ENCODE peak calls at places on chromosomes 6 and 20, in ten cellular contexts. One of them, this sample, is unnamed.

GRCh38 chr6:165308926-165309731 is at the start of gene C6orf118:
- DNase-seq in GM23338: peak; percentile 93
- DNase-seq in ACHN: peak; percentile 78
- DNase-seq in GM23248: peak; percentile 68
- DNase-seq in HCEC 1CT: no peak
- DNase-seq in AG04450: no peak
- DNase-seq in COR-L47: peak; percentile 12
- DNase-seq in upper lobe of right lung: no peak
- DNase-seq in non-pigmented ciliary epithelial cell: peak; percentile 45
- DNase-seq in ovary: peak; percentile 76
- DNase-seq in this sample: peak; percentile 61

GRCh38 chr6:15366879-15367278 is 121.0 kb downstream of the JARID2 start:
- DNase-seq in AG04450: no peak
- DNase-seq in HCEC 1CT: no peak
- DNase-seq in ACHN: no peak
- DNase-seq in upper lobe of right lung: no peak
- DNase-seq in ovary: no peak
- DNase-seq in non-pigmented ciliary epithelial cell: no peak
- DNase-seq in GM23248: no peak
- DNase-seq in GM23338: no peak
- DNase-seq in COR-L47: no peak
- DNase-seq in this sample: no peak

GRCh38 chr6:81263531-81264168 is 488.8 kb downstream of the TENT5A start:
- DNase-seq in non-pigmented ciliary epithelial cell: no peak
- DNase-seq in GM23338: no peak
- DNase-seq in HCEC 1CT: no peak
- DNase-seq in GM23248: no peak
- DNase-seq in ovary: no peak
- DNase-seq in AG04450: no peak
- DNase-seq in ACHN: no peak
- DNase-seq in COR-L47: no peak
- DNase-seq in upper lobe of right lung: no peak
- DNase-seq in this sample: no peak

GRCh38 chr6:2124260-2124709 is 121.1 kb downstream of the GMDS start:
- DNase-seq in AG04450: no peak
- DNase-seq in HCEC 1CT: no peak
- DNase-seq in ovary: no peak
- DNase-seq in ACHN: no peak
- DNase-seq in COR-L47: no peak
- DNase-seq in upper lobe of right lung: no peak
- DNase-seq in GM23338: no peak
- DNase-seq in non-pigmented ciliary epithelial cell: no peak
- DNase-seq in GM23248: no peak
- DNase-seq in this sample: peak; percentile 98

GRCh38 chr6:164085552-164086325 is 671.2 kb downstream of the QKI start:
- DNase-seq in upper lobe of right lung: no peak
- DNase-seq in GM23338: peak; percentile 7
- DNase-seq in COR-L47: no peak
- DNase-seq in ovary: no peak
- DNase-seq in non-pigmented ciliary epithelial cell: no peak
- DNase-seq in ACHN: no peak
- DNase-seq in GM23248: peak; percentile 2
- DNase-seq in HCEC 1CT: no peak
- DNase-seq in AG04450: no peak
- DNase-seq in this sample: peak; percentile 83

GRCh38 chr6:163929538-163929937 is 515.0 kb downstream of the QKI start:
- DNase-seq in ACHN: no peak
- DNase-seq in non-pigmented ciliary epithelial cell: no peak
- DNase-seq in ovary: no peak
- DNase-seq in HCEC 1CT: no peak
- DNase-seq in AG04450: no peak
- DNase-seq in COR-L47: no peak
- DNase-seq in GM23338: no peak
- DNase-seq in upper lobe of right lung: no peak
- DNase-seq in GM23248: no peak
- DNase-seq in this sample: no peak

GRCh38 chr20:52943185-52943841 is 28.8 kb upstream of the TSHZ2 start:
- DNase-seq in non-pigmented ciliary epithelial cell: peak; percentile 8
- DNase-seq in AG04450: no peak
- DNase-seq in ACHN: peak; percentile 2
- DNase-seq in HCEC 1CT: no peak
- DNase-seq in GM23338: no peak
- DNase-seq in ovary: no peak
- DNase-seq in GM23248: peak; percentile 82
- DNase-seq in COR-L47: no peak
- DNase-seq in upper lobe of right lung: no peak
- DNase-seq in this sample: peak; percentile 16

GRCh38 chr6:131212024-131212423 is 76.8 kb downstream of the AKAP7 start:
- DNase-seq in HCEC 1CT: peak; percentile 39
- DNase-seq in AG04450: no peak
- DNase-seq in COR-L47: no peak
- DNase-seq in GM23338: no peak
- DNase-seq in ACHN: no peak
- DNase-seq in GM23248: no peak
- DNase-seq in ovary: no peak
- DNase-seq in upper lobe of right lung: no peak
- DNase-seq in non-pigmented ciliary epithelial cell: no peak
- DNase-seq in this sample: no peak

GRCh38 chr20:62797671-62798532 is 1.6 kb downstream of the MRGBP start:
- DNase-seq in AG04450: no peak
- DNase-seq in HCEC 1CT: no peak
- DNase-seq in GM23338: no peak
- DNase-seq in COR-L47: no peak
- DNase-seq in ovary: peak; percentile 48
- DNase-seq in non-pigmented ciliary epithelial cell: no peak
- DNase-seq in ACHN: no peak
- DNase-seq in upper lobe of right lung: no peak
- DNase-seq in GM23248: no peak
- DNase-seq in this sample: no peak

GRCh38 chr20:45097485-45098095 is 3.3 kb downstream of the KCNS1 start:
- DNase-seq in AG04450: no peak
- DNase-seq in GM23338: peak; percentile 72
- DNase-seq in upper lobe of right lung: peak; percentile 78
- DNase-seq in ACHN: no peak
- DNase-seq in ovary: no peak
- DNase-seq in GM23248: peak; percentile 61
- DNase-seq in HCEC 1CT: no peak
- DNase-seq in COR-L47: no peak
- DNase-seq in non-pigmented ciliary epithelial cell: no peak
- DNase-seq in this sample: peak; percentile 50

GRCh38 chr20:57849868-57850215 is 140.0 kb upstream of the PMEPA1 start:
- DNase-seq in HCEC 1CT: no peak
- DNase-seq in non-pigmented ciliary epithelial cell: no peak
- DNase-seq in COR-L47: no peak
- DNase-seq in ovary: no peak
- DNase-seq in ACHN: no peak
- DNase-seq in GM23338: no peak
- DNase-seq in upper lobe of right lung: no peak
- DNase-seq in GM23248: no peak
- DNase-seq in AG04450: no peak
- DNase-seq in this sample: no peak

GRCh38 chr6:68778356-68779020 is 143.4 kb downstream of the ADGRB3 start:
- DNase-seq in ACHN: peak; percentile 53
- DNase-seq in COR-L47: peak; percentile 55
- DNase-seq in GM23248: peak; percentile 43
- DNase-seq in GM23338: peak; percentile 82
- DNase-seq in ovary: no peak
- DNase-seq in non-pigmented ciliary epithelial cell: peak; percentile 28
- DNase-seq in HCEC 1CT: peak; percentile 4
- DNase-seq in AG04450: no peak
- DNase-seq in upper lobe of right lung: no peak
- DNase-seq in this sample: peak; percentile 51

GRCh38 chr20:20546402-20546801 is 166.0 kb downstream of the RALGAPA2 start:
- DNase-seq in AG04450: no peak
- DNase-seq in GM23248: no peak
- DNase-seq in HCEC 1CT: no peak
- DNase-seq in non-pigmented ciliary epithelial cell: no peak
- DNase-seq in COR-L47: no peak
- DNase-seq in ovary: no peak
- DNase-seq in GM23338: no peak
- DNase-seq in upper lobe of right lung: no peak
- DNase-seq in ACHN: no peak
- DNase-seq in this sample: no peak

GRCh38 chr6:43096451-43097097 is 20.5 kb downstream of the PTK7 start:
- DNase-seq in GM23338: peak; percentile 53
- DNase-seq in ovary: no peak
- DNase-seq in GM23248: peak; percentile 83
- DNase-seq in non-pigmented ciliary epithelial cell: no peak
- DNase-seq in COR-L47: no peak
- DNase-seq in upper lobe of right lung: peak; percentile 79
- DNase-seq in ACHN: peak; percentile 41
- DNase-seq in AG04450: no peak
- DNase-seq in HCEC 1CT: peak; percentile 73
- DNase-seq in this sample: peak; percentile 92

GRCh38 chr6:30761791-30762429 is 17.6 kb upstream of the IER3 start:
- DNase-seq in upper lobe of right lung: no peak
- DNase-seq in HCEC 1CT: no peak
- DNase-seq in COR-L47: no peak
- DNase-seq in AG04450: no peak
- DNase-seq in GM23338: no peak
- DNase-seq in non-pigmented ciliary epithelial cell: no peak
- DNase-seq in GM23248: no peak
- DNase-seq in ACHN: no peak
- DNase-seq in ovary: no peak
- DNase-seq in this sample: no peak

GRCh38 chr6:100775667-100776066 is 105.5 kb downstream of the ASCC3 start:
- DNase-seq in HCEC 1CT: peak; percentile 45
- DNase-seq in GM23248: peak; percentile 18
- DNase-seq in upper lobe of right lung: no peak
- DNase-seq in AG04450: no peak
- DNase-seq in COR-L47: no peak
- DNase-seq in ACHN: no peak
- DNase-seq in non-pigmented ciliary epithelial cell: no peak
- DNase-seq in ovary: no peak
- DNase-seq in GM23338: no peak
- DNase-seq in this sample: peak; percentile 4

GRCh38 chr20:3563548-3564177 is 92.8 kb downstream of the ATRN start:
- DNase-seq in non-pigmented ciliary epithelial cell: no peak
- DNase-seq in ovary: no peak
- DNase-seq in GM23338: peak; percentile 62
- DNase-seq in AG04450: peak; percentile 7
- DNase-seq in HCEC 1CT: peak; percentile 52
- DNase-seq in ACHN: peak; percentile 33
- DNase-seq in GM23248: peak; percentile 76
- DNase-seq in upper lobe of right lung: no peak
- DNase-seq in COR-L47: peak; percentile 11
- DNase-seq in this sample: peak; percentile 71

GRCh38 chr6:79672631-79673065 is 41.5 kb downstream of the SH3BGRL2 start:
- DNase-seq in upper lobe of right lung: no peak
- DNase-seq in AG04450: no peak
- DNase-seq in ovary: no peak
- DNase-seq in non-pigmented ciliary epithelial cell: no peak
- DNase-seq in GM23248: peak; percentile 33
- DNase-seq in HCEC 1CT: peak; percentile 31
- DNase-seq in GM23338: peak; percentile 66
- DNase-seq in COR-L47: no peak
- DNase-seq in ACHN: peak; percentile 38
- DNase-seq in this sample: peak; percentile 40

GRCh38 chr6:137390264-137390787 is 103.9 kb downstream of the OLIG3 start:
- DNase-seq in COR-L47: no peak
- DNase-seq in ACHN: peak; percentile 29
- DNase-seq in non-pigmented ciliary epithelial cell: no peak
- DNase-seq in AG04450: no peak
- DNase-seq in GM23248: no peak
- DNase-seq in GM23338: no peak
- DNase-seq in HCEC 1CT: no peak
- DNase-seq in upper lobe of right lung: no peak
- DNase-seq in ovary: no peak
- DNase-seq in this sample: no peak

GRCh38 chr6:29757701-29758293 is 34.6 kb downstream of the HLA-F start:
- DNase-seq in ACHN: no peak
- DNase-seq in HCEC 1CT: no peak
- DNase-seq in GM23338: peak; percentile 35
- DNase-seq in COR-L47: no peak
- DNase-seq in GM23248: no peak
- DNase-seq in upper lobe of right lung: no peak
- DNase-seq in AG04450: no peak
- DNase-seq in ovary: no peak
- DNase-seq in non-pigmented ciliary epithelial cell: no peak
- DNase-seq in this sample: no peak